ENCODE peak calls at places on chromosome 5, in seven cellular contexts. I is fibroblast of lung, Q is esophagus squamous epithelium, S is right atrium auricular region, U is kidney epithelial cell, B is LNCaP clone FGC, W is WERI-Rb-1. E is an unnamed sample.

GRCh38 chr5:37710965-37711364 is 128.9 kb downstream of the GDNF start:
- DNase-seq in I (peak), Q (no peak), S (no peak), U (no peak), B (no peak), W (no peak), E (peak)

GRCh38 chr5:27140831-27141230 is 102.4 kb upstream of the CDH9 start:
- DNase-seq in I (no peak), Q (no peak), S (no peak), U (no peak), B (no peak), W (no peak), E (no peak)

GRCh38 chr5:139641116-139642080 is 6.8 kb upstream of the CXXC5 start:
- DNase-seq in I (no peak), Q (no peak), S (no peak), U (no peak), B (no peak), W (peak), E (no peak)

GRCh38 chr5:16095612-16096011 is 84.0 kb downstream of the MARCHF11 start:
- DNase-seq in I (no peak), Q (no peak), S (no peak), U (no peak), B (no peak), W (no peak), E (no peak)

GRCh38 chr5:180156141-180156540 is 52.9 kb downstream of the RASGEF1C start:
- DNase-seq in I (no peak), Q (no peak), S (peak), U (no peak), B (no peak), W (peak), E (no peak)

GRCh38 chr5:30040483-30041116 is 1152.9 kb upstream of the CDH6 start:
- DNase-seq in I (peak), Q (no peak), S (no peak), U (peak), B (peak), W (peak), E (peak)

GRCh38 chr5:81288021-81288433 is 13.4 kb upstream of the ZCCHC9 start:
- DNase-seq in I (no peak), Q (no peak), S (no peak), U (no peak), B (no peak), W (no peak), E (no peak)

GRCh38 chr5:34927785-34928184 is 1.6 kb upstream of the DNAJC21 start:
- DNase-seq in I (no peak), Q (no peak), S (no peak), U (no peak), B (no peak), W (no peak), E (no peak)

GRCh38 chr5:84383816-84384603 is 670 bp downstream of the EDIL3 start:
- DNase-seq in I (peak), Q (no peak), S (no peak), U (no peak), B (no peak), W (peak), E (peak)

GRCh38 chr5:129459485-129460120 is 495 bp upstream of the ADAMTS19 start:
- DNase-seq in I (peak), Q (no peak), S (peak), U (no peak), B (no peak), W (peak), E (peak)

GRCh38 chr5:129460951-129461815 is 1.1 kb downstream of the ADAMTS19 start:
- DNase-seq in I (peak), Q (no peak), S (no peak), U (no peak), B (no peak), W (peak), E (no peak)

GRCh38 chr5:129460121-129460950 is at the start of gene ADAMTS19:
- DNase-seq in I (peak), Q (no peak), S (no peak), U (no peak), B (no peak), W (peak), E (peak)

GRCh38 chr5:129465945-129466344 is 5.8 kb downstream of the ADAMTS19 start:
- DNase-seq in I (no peak), Q (no peak), S (no peak), U (no peak), B (no peak), W (no peak), E (no peak)

DNA sequence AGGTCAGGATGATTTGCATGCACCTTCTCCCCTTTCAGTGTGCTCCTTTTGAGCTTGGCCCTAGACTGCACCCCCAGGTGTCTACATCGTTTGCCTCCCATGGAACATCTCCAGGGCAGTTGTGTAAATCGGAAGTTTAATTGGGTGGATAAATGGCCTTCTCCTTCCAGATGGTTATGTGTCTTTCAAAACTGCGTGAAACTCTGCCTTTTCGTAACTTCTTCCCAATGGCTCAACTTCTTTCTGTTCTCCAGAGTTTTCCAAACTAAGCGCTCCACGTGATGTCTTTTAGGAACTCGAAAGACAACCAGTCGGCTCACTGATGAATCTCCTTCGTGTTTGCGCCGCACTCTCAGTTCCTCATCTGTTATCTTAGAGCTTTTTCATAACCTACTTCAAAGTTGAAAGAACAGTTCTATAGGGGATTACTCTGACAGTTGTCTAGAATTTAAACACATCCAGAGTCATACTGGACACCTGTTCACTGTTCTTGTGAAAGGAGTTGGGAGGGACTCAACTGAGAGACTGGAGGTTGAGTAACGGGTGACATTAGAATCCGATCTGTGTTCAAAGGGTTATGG is 1.8 kb downstream of the ADAMTS19 start:
- DNase-seq in I (peak), Q (no peak), S (no peak), U (no peak), B (no peak), W (no peak), E (no peak)
- TF ChIP-seq CTCF in I (no peak), Q (no peak), S (no peak), U (no peak), B (no peak), W (no peak), E (no peak)

GRCh38 chr5:109990723-109991359 is 301.1 kb downstream of the MAN2A1 start:
- DNase-seq in I (no peak), Q (no peak), S (no peak), U (no peak), B (no peak), W (no peak), E (no peak)

GRCh38 chr5:109987970-109988369 is 298.2 kb downstream of the MAN2A1 start:
- DNase-seq in I (no peak), Q (no peak), S (no peak), U (no peak), B (peak), W (no peak), E (no peak)

GRCh38 chr5:109989161-109989560 is 299.4 kb downstream of the MAN2A1 start:
- DNase-seq in I (no peak), Q (no peak), S (no peak), U (no peak), B (no peak), W (no peak), E (no peak)

GRCh38 chr5:109992264-109992915 is 302.7 kb downstream of the MAN2A1 start:
- DNase-seq in I (no peak), Q (no peak), S (no peak), U (no peak), B (no peak), W (no peak), E (no peak)

GRCh38 chr5:109989994-109990722 is 300.4 kb downstream of the MAN2A1 start:
- DNase-seq in I (no peak), Q (no peak), S (no peak), U (no peak), B (no peak), W (no peak), E (no peak)
- H3K4me3 ChIP-seq in I (no peak), Q (no peak), S (no peak), U (no peak), B (no peak), W (no peak), E (no peak)

GRCh38 chr5:72246239-72246580 is 73.8 kb downstream of the MRPS27 start:
- DNase-seq in I (no peak), Q (no peak), S (no peak), U (no peak), B (no peak), W (no peak), E (peak)
- TF ChIP-seq CTCF in I (no peak), Q (peak), S (no peak), U (no peak), B (peak), W (no peak), E (no peak)

DNA sequence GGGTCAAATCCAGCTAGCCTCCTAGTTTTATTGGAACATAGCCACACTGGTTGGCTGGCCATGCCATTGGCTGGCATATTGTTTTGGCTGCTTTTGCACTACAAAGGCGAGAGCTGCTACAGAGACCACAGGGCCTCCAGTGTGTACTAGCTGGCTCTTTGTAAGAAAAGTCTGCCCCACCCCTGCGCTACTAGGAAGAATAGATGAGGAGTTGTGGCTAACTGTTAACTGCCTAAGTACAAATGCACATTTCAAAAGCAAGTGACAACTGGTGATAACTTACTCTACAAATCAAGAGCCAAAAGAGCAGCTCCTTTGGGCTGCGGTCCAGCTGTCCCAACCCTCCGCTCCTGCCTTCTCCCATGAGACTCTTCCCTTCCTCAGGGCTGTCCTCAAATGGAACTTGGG is 63.9 kb downstream of the SERINC5 start:
- DNase-seq in I (no peak), Q (no peak), S (peak), U (no peak), B (no peak), W (no peak), E (no peak)
- H3K4me3 ChIP-seq in I (no peak), Q (no peak), S (no peak), U (no peak), B (no peak), W (no peak), E (no peak)